ENCODE peak calls at places on chromosomes 3 and 15, in six cellular contexts. V is ACHN, R is SK-MEL-5, D is RCC 7860, Z is astrocyte of the cerebellum, J is sciatic nerve. H is an unnamed sample.

GRCh38 chr3:64815195-64815627 is 127.4 kb upstream of the ADAMTS9 start:
- DNase-seq in V (no peak), R (no peak), D (no peak), Z (no peak), J (no peak), H (no peak)

GRCh38 chr15:65870889-65871533 is 1.7 kb downstream of the RAB11A start:
- DNase-seq in V (peak; percentile 66), R (peak; percentile 59), D (peak; percentile 24), Z (peak; percentile 11), J (no peak), H (peak; percentile 34)

GRCh38 chr3:179450321-179450720 is 949 bp downstream of the GNB4 start:
- DNase-seq in V (peak; percentile 16), R (peak; percentile 9), D (no peak), Z (no peak), J (no peak), H (no peak)

GRCh38 chr3:195212033-195212748 is 58.8 kb downstream of the XXYLT1 start:
- DNase-seq in V (no peak), R (no peak), D (no peak), Z (no peak), J (no peak), H (no peak)

GRCh38 chr3:197168606-197169005 is 129.8 kb downstream of the DLG1 start:
- DNase-seq in V (peak; percentile 18), R (peak; percentile 41), D (peak; percentile 21), Z (peak; percentile 20), J (no peak), H (peak; percentile 44)

GRCh38 chr3:72234394-72234793 is 449.4 kb upstream of the PROK2 start:
- DNase-seq in V (no peak), R (no peak), D (no peak), Z (peak; percentile 87), J (no peak), H (no peak)

GRCh38 chr15:97114900-97115763 is 784.6 kb downstream of the NR2F2 start:
- DNase-seq in V (no peak), R (no peak), D (no peak), Z (no peak), J (no peak), H (no peak)

GRCh38 chr3:25618043-25618442 is 46.7 kb downstream of the TOP2B start:
- DNase-seq in V (no peak), R (no peak), D (no peak), Z (no peak), J (no peak), H (no peak)

GRCh38 chr3:159852821-159853505 is 135.7 kb upstream of the IL12A start:
- DNase-seq in V (peak; percentile 71), R (peak; percentile 28), D (peak; percentile 53), Z (no peak), J (peak; percentile 67), H (no peak)

GRCh38 chr15:89628301-89628700 is 27.0 kb downstream of the KIF7 start:
- DNase-seq in V (no peak), R (no peak), D (no peak), Z (no peak), J (no peak), H (no peak)

GRCh38 chr3:55434789-55435188 is 52.3 kb downstream of the WNT5A start:
- DNase-seq in V (peak; percentile 44), R (peak; percentile 74), D (peak; percentile 8), Z (no peak), J (no peak), H (peak; percentile 30)

GRCh38 chr3:168803536-168803935 is 707.8 kb upstream of the GOLIM4 start:
- DNase-seq in V (no peak), R (no peak), D (no peak), Z (no peak), J (no peak), H (no peak)

GRCh38 chr3:135218782-135219181 is 423.7 kb downstream of the EPHB1 start:
- DNase-seq in V (no peak), R (no peak), D (no peak), Z (no peak), J (no peak), H (no peak)

GRCh38 chr3:13282528-13282985 is 137.6 kb downstream of the NUP210 start:
- DNase-seq in V (no peak), R (no peak), D (no peak), Z (no peak), J (no peak), H (peak; percentile 75)

GRCh38 chr3:94967196-94967595 is 904.3 kb downstream of the NSUN3 start:
- DNase-seq in V (no peak), R (no peak), D (no peak), Z (no peak), J (no peak), H (no peak)

GRCh38 chr3:38609386-38610111 is 39.9 kb downstream of the SCN5A start:
- DNase-seq in V (no peak), R (no peak), D (no peak), Z (no peak), J (peak; percentile 39), H (no peak)

GRCh38 chr3:143098032-143098764 is 21.4 kb upstream of the CHST2 start:
- DNase-seq in V (no peak), R (no peak), D (no peak), Z (no peak), J (no peak), H (no peak)

GRCh38 chr3:197027896-197028710 is 1.5 kb downstream of the MELTF start:
- DNase-seq in V (no peak), R (peak; percentile 22), D (no peak), Z (no peak), J (no peak), H (no peak)

GRCh38 chr3:33115024-33115768 is 1.4 kb downstream of the CRTAP start:
- DNase-seq in V (peak; percentile 81), R (peak; percentile 79), D (peak; percentile 79), Z (peak; percentile 88), J (peak; percentile 79), H (peak; percentile 52)

GRCh38 chr15:39629376-39629775 is 48.5 kb downstream of the THBS1 start:
- DNase-seq in V (no peak), R (no peak), D (peak; percentile 11), Z (no peak), J (no peak), H (no peak)

GRCh38 chr3:119796785-119797184 is 14.9 kb downstream of the NR1I2 start:
- DNase-seq in V (no peak), R (no peak), D (no peak), Z (no peak), J (no peak), H (no peak)

GRCh38 chr3:64295594-64295993 is 70.3 kb upstream of the PRICKLE2 start:
- DNase-seq in V (peak; percentile 46), R (no peak), D (peak; percentile 51), Z (peak; percentile 91), J (no peak), H (no peak)

GRCh38 chr3:7630925-7631324 is 770.0 kb downstream of the GRM7 start:
- DNase-seq in V (no peak), R (no peak), D (peak; percentile 70), Z (peak; percentile 89), J (peak; percentile 59), H (peak; percentile 16)

GRCh38 chr3:80492162-80492561 is 724.4 kb upstream of the ROBO1 start:
- DNase-seq in V (no peak), R (no peak), D (no peak), Z (no peak), J (no peak), H (no peak)